ENCODE peak calls at places on chromosome 9, in seven cellular contexts. One of them, this sample, is unnamed.

GRCh38 chr9:99172129-99173091 is 49.3 kb downstream of the ALG2 start:
- ATAC-seq in left cardiac atrium: no peak
- ATAC-seq in activated naive CD4-positive, alpha-beta T cell treated with anti-CD3 and anti-CD28 coated beads, Interleukin-2, amount 50 U/mL, for 72 hours: no peak
- ATAC-seq in activated CD4-positive, alpha-beta T cell treated with anti-CD3 and anti-CD28 coated beads for 36 hours: no peak
- ATAC-seq in PC-3: no peak
- ATAC-seq in Panc1: no peak
- ATAC-seq in activated CD8-positive, alpha-beta T cell treated with anti-CD3 and anti-CD28 coated beads for 36 hours: no peak
- ATAC-seq in this sample: no peak

GRCh38 chr9:109953813-109954489 is 174.0 kb downstream of the PALM2AKAP2 start:
- ATAC-seq in activated CD4-positive, alpha-beta T cell treated with anti-CD3 and anti-CD28 coated beads for 36 hours: no peak
- ATAC-seq in activated naive CD4-positive, alpha-beta T cell treated with anti-CD3 and anti-CD28 coated beads, Interleukin-2, amount 50 U/mL, for 72 hours: no peak
- ATAC-seq in activated CD8-positive, alpha-beta T cell treated with anti-CD3 and anti-CD28 coated beads for 36 hours: no peak
- ATAC-seq in Panc1: no peak
- ATAC-seq in PC-3: no peak
- ATAC-seq in left cardiac atrium: no peak
- ATAC-seq in this sample: no peak

GRCh38 chr9:132994410-132995120 is 16.1 kb downstream of the GFI1B start:
- ATAC-seq in activated CD4-positive, alpha-beta T cell treated with anti-CD3 and anti-CD28 coated beads for 36 hours: no peak
- ATAC-seq in activated naive CD4-positive, alpha-beta T cell treated with anti-CD3 and anti-CD28 coated beads, Interleukin-2, amount 50 U/mL, for 72 hours: peak; percentile 55
- ATAC-seq in PC-3: peak; percentile 95
- ATAC-seq in left cardiac atrium: peak; percentile 21
- ATAC-seq in activated CD8-positive, alpha-beta T cell treated with anti-CD3 and anti-CD28 coated beads for 36 hours: peak; percentile 53
- ATAC-seq in Panc1: no peak
- ATAC-seq in this sample: peak; percentile 89

GRCh38 chr9:19521205-19521604 is 112.4 kb downstream of the ACER2 start:
- ATAC-seq in activated CD4-positive, alpha-beta T cell treated with anti-CD3 and anti-CD28 coated beads for 36 hours: no peak
- ATAC-seq in activated CD8-positive, alpha-beta T cell treated with anti-CD3 and anti-CD28 coated beads for 36 hours: no peak
- ATAC-seq in Panc1: no peak
- ATAC-seq in PC-3: no peak
- ATAC-seq in activated naive CD4-positive, alpha-beta T cell treated with anti-CD3 and anti-CD28 coated beads, Interleukin-2, amount 50 U/mL, for 72 hours: no peak
- ATAC-seq in left cardiac atrium: no peak
- ATAC-seq in this sample: no peak

GRCh38 chr9:32128546-32128945 is 255.9 kb upstream of the ACO1 start:
- ATAC-seq in Panc1: no peak
- ATAC-seq in activated naive CD4-positive, alpha-beta T cell treated with anti-CD3 and anti-CD28 coated beads, Interleukin-2, amount 50 U/mL, for 72 hours: no peak
- ATAC-seq in PC-3: no peak
- ATAC-seq in activated CD4-positive, alpha-beta T cell treated with anti-CD3 and anti-CD28 coated beads for 36 hours: no peak
- ATAC-seq in left cardiac atrium: no peak
- ATAC-seq in activated CD8-positive, alpha-beta T cell treated with anti-CD3 and anti-CD28 coated beads for 36 hours: no peak
- ATAC-seq in this sample: no peak

GRCh38 chr9:89408628-89409101 is 89.2 kb downstream of the SEMA4D start:
- ATAC-seq in activated CD4-positive, alpha-beta T cell treated with anti-CD3 and anti-CD28 coated beads for 36 hours: peak; percentile 40
- ATAC-seq in left cardiac atrium: no peak
- ATAC-seq in activated CD8-positive, alpha-beta T cell treated with anti-CD3 and anti-CD28 coated beads for 36 hours: peak; percentile 57
- ATAC-seq in activated naive CD4-positive, alpha-beta T cell treated with anti-CD3 and anti-CD28 coated beads, Interleukin-2, amount 50 U/mL, for 72 hours: no peak
- ATAC-seq in PC-3: peak; percentile 89
- ATAC-seq in Panc1: no peak
- ATAC-seq in this sample: peak; percentile 55

GRCh38 chr9:136313111-136314055 is 9.5 kb upstream of the CCDC187 start:
- ATAC-seq in activated CD8-positive, alpha-beta T cell treated with anti-CD3 and anti-CD28 coated beads for 36 hours: no peak
- ATAC-seq in PC-3: no peak
- ATAC-seq in activated CD4-positive, alpha-beta T cell treated with anti-CD3 and anti-CD28 coated beads for 36 hours: no peak
- ATAC-seq in left cardiac atrium: no peak
- ATAC-seq in activated naive CD4-positive, alpha-beta T cell treated with anti-CD3 and anti-CD28 coated beads, Interleukin-2, amount 50 U/mL, for 72 hours: no peak
- ATAC-seq in Panc1: peak; percentile 8
- ATAC-seq in this sample: no peak

GRCh38 chr9:112831969-112832368 is 58.7 kb downstream of the SLC46A2 start:
- ATAC-seq in activated CD8-positive, alpha-beta T cell treated with anti-CD3 and anti-CD28 coated beads for 36 hours: no peak
- ATAC-seq in left cardiac atrium: no peak
- ATAC-seq in PC-3: no peak
- ATAC-seq in activated CD4-positive, alpha-beta T cell treated with anti-CD3 and anti-CD28 coated beads for 36 hours: no peak
- ATAC-seq in Panc1: no peak
- ATAC-seq in activated naive CD4-positive, alpha-beta T cell treated with anti-CD3 and anti-CD28 coated beads, Interleukin-2, amount 50 U/mL, for 72 hours: no peak
- ATAC-seq in this sample: no peak

GRCh38 chr9:95174038-95174437 is 143.5 kb downstream of the FANCC start:
- ATAC-seq in activated CD8-positive, alpha-beta T cell treated with anti-CD3 and anti-CD28 coated beads for 36 hours: no peak
- ATAC-seq in activated naive CD4-positive, alpha-beta T cell treated with anti-CD3 and anti-CD28 coated beads, Interleukin-2, amount 50 U/mL, for 72 hours: no peak
- ATAC-seq in PC-3: no peak
- ATAC-seq in left cardiac atrium: no peak
- ATAC-seq in Panc1: no peak
- ATAC-seq in activated CD4-positive, alpha-beta T cell treated with anti-CD3 and anti-CD28 coated beads for 36 hours: no peak
- ATAC-seq in this sample: no peak

GRCh38 chr9:135698767-135699166 is 514 bp downstream of the SOHLH1 start:
- ATAC-seq in activated CD4-positive, alpha-beta T cell treated with anti-CD3 and anti-CD28 coated beads for 36 hours: no peak
- ATAC-seq in Panc1: no peak
- ATAC-seq in left cardiac atrium: no peak
- ATAC-seq in activated naive CD4-positive, alpha-beta T cell treated with anti-CD3 and anti-CD28 coated beads, Interleukin-2, amount 50 U/mL, for 72 hours: no peak
- ATAC-seq in activated CD8-positive, alpha-beta T cell treated with anti-CD3 and anti-CD28 coated beads for 36 hours: no peak
- ATAC-seq in PC-3: no peak
- ATAC-seq in this sample: no peak

GRCh38 chr9:93585259-93585658 is 8.9 kb downstream of the PHF2 start:
- ATAC-seq in activated naive CD4-positive, alpha-beta T cell treated with anti-CD3 and anti-CD28 coated beads, Interleukin-2, amount 50 U/mL, for 72 hours: no peak
- ATAC-seq in Panc1: no peak
- ATAC-seq in PC-3: no peak
- ATAC-seq in left cardiac atrium: no peak
- ATAC-seq in activated CD8-positive, alpha-beta T cell treated with anti-CD3 and anti-CD28 coated beads for 36 hours: no peak
- ATAC-seq in activated CD4-positive, alpha-beta T cell treated with anti-CD3 and anti-CD28 coated beads for 36 hours: no peak
- ATAC-seq in this sample: no peak

GRCh38 chr9:137458194-137459146 is 664 bp downstream of the NSMF start:
- ATAC-seq in left cardiac atrium: no peak
- ATAC-seq in activated CD4-positive, alpha-beta T cell treated with anti-CD3 and anti-CD28 coated beads for 36 hours: peak; percentile 5
- ATAC-seq in Panc1: peak; percentile 43
- ATAC-seq in activated CD8-positive, alpha-beta T cell treated with anti-CD3 and anti-CD28 coated beads for 36 hours: peak; percentile 1
- ATAC-seq in activated naive CD4-positive, alpha-beta T cell treated with anti-CD3 and anti-CD28 coated beads, Interleukin-2, amount 50 U/mL, for 72 hours: peak; percentile 17
- ATAC-seq in PC-3: peak; percentile 39
- ATAC-seq in this sample: no peak

GRCh38 chr9:132008871-132009812 is 70.5 kb downstream of the MED27 start:
- ATAC-seq in activated CD4-positive, alpha-beta T cell treated with anti-CD3 and anti-CD28 coated beads for 36 hours: no peak
- ATAC-seq in activated CD8-positive, alpha-beta T cell treated with anti-CD3 and anti-CD28 coated beads for 36 hours: no peak
- ATAC-seq in PC-3: peak; percentile 83
- ATAC-seq in left cardiac atrium: no peak
- ATAC-seq in Panc1: peak; percentile 73
- ATAC-seq in activated naive CD4-positive, alpha-beta T cell treated with anti-CD3 and anti-CD28 coated beads, Interleukin-2, amount 50 U/mL, for 72 hours: no peak
- ATAC-seq in this sample: peak; percentile 95

GRCh38 chr9:135973276-135974219 is 12.4 kb upstream of the UBAC1 start:
- ATAC-seq in left cardiac atrium: peak; percentile 43
- ATAC-seq in Panc1: no peak
- ATAC-seq in activated CD4-positive, alpha-beta T cell treated with anti-CD3 and anti-CD28 coated beads for 36 hours: no peak
- ATAC-seq in activated naive CD4-positive, alpha-beta T cell treated with anti-CD3 and anti-CD28 coated beads, Interleukin-2, amount 50 U/mL, for 72 hours: no peak
- ATAC-seq in activated CD8-positive, alpha-beta T cell treated with anti-CD3 and anti-CD28 coated beads for 36 hours: peak; percentile 31
- ATAC-seq in PC-3: no peak
- ATAC-seq in this sample: no peak

GRCh38 chr9:18237776-18238175 is 236.2 kb upstream of the ADAMTSL1 start:
- ATAC-seq in PC-3: no peak
- ATAC-seq in activated CD4-positive, alpha-beta T cell treated with anti-CD3 and anti-CD28 coated beads for 36 hours: no peak
- ATAC-seq in activated CD8-positive, alpha-beta T cell treated with anti-CD3 and anti-CD28 coated beads for 36 hours: no peak
- ATAC-seq in Panc1: no peak
- ATAC-seq in left cardiac atrium: no peak
- ATAC-seq in activated naive CD4-positive, alpha-beta T cell treated with anti-CD3 and anti-CD28 coated beads, Interleukin-2, amount 50 U/mL, for 72 hours: no peak
- ATAC-seq in this sample: no peak

GRCh38 chr9:72353455-72354116 is 11.4 kb downstream of the ZFAND5 start:
- ATAC-seq in Panc1: no peak
- ATAC-seq in activated CD8-positive, alpha-beta T cell treated with anti-CD3 and anti-CD28 coated beads for 36 hours: no peak
- ATAC-seq in PC-3: no peak
- ATAC-seq in activated naive CD4-positive, alpha-beta T cell treated with anti-CD3 and anti-CD28 coated beads, Interleukin-2, amount 50 U/mL, for 72 hours: no peak
- ATAC-seq in activated CD4-positive, alpha-beta T cell treated with anti-CD3 and anti-CD28 coated beads for 36 hours: no peak
- ATAC-seq in left cardiac atrium: no peak
- ATAC-seq in this sample: peak; percentile 3

GRCh38 chr9:19193029-19193324 is 37.5 kb upstream of the DENND4C start:
- ATAC-seq in activated CD8-positive, alpha-beta T cell treated with anti-CD3 and anti-CD28 coated beads for 36 hours: no peak
- ATAC-seq in left cardiac atrium: no peak
- ATAC-seq in PC-3: no peak
- ATAC-seq in Panc1: no peak
- ATAC-seq in activated CD4-positive, alpha-beta T cell treated with anti-CD3 and anti-CD28 coated beads for 36 hours: no peak
- ATAC-seq in activated naive CD4-positive, alpha-beta T cell treated with anti-CD3 and anti-CD28 coated beads, Interleukin-2, amount 50 U/mL, for 72 hours: no peak
- ATAC-seq in this sample: no peak

GRCh38 chr9:122001491-122002201 is 91.5 kb downstream of the TTLL11 start:
- ATAC-seq in activated CD8-positive, alpha-beta T cell treated with anti-CD3 and anti-CD28 coated beads for 36 hours: no peak
- ATAC-seq in left cardiac atrium: peak; percentile 84
- ATAC-seq in activated naive CD4-positive, alpha-beta T cell treated with anti-CD3 and anti-CD28 coated beads, Interleukin-2, amount 50 U/mL, for 72 hours: no peak
- ATAC-seq in PC-3: no peak
- ATAC-seq in Panc1: peak; percentile 31
- ATAC-seq in activated CD4-positive, alpha-beta T cell treated with anti-CD3 and anti-CD28 coated beads for 36 hours: no peak
- ATAC-seq in this sample: peak; percentile 53

GRCh38 chr9:127316586-127317383 is 52.2 kb downstream of the GARNL3 start:
- ATAC-seq in Panc1: no peak
- ATAC-seq in activated CD4-positive, alpha-beta T cell treated with anti-CD3 and anti-CD28 coated beads for 36 hours: peak; percentile 90
- ATAC-seq in PC-3: peak; percentile 81
- ATAC-seq in left cardiac atrium: no peak
- ATAC-seq in activated CD8-positive, alpha-beta T cell treated with anti-CD3 and anti-CD28 coated beads for 36 hours: no peak
- ATAC-seq in activated naive CD4-positive, alpha-beta T cell treated with anti-CD3 and anti-CD28 coated beads, Interleukin-2, amount 50 U/mL, for 72 hours: peak; percentile 95
- ATAC-seq in this sample: no peak

GRCh38 chr9:37466037-37466709 is 923 bp upstream of the ZBTB5 start:
- ATAC-seq in left cardiac atrium: peak; percentile 20
- ATAC-seq in activated CD4-positive, alpha-beta T cell treated with anti-CD3 and anti-CD28 coated beads for 36 hours: peak; percentile 3
- ATAC-seq in Panc1: peak; percentile 52
- ATAC-seq in activated naive CD4-positive, alpha-beta T cell treated with anti-CD3 and anti-CD28 coated beads, Interleukin-2, amount 50 U/mL, for 72 hours: peak; percentile 5
- ATAC-seq in activated CD8-positive, alpha-beta T cell treated with anti-CD3 and anti-CD28 coated beads for 36 hours: peak; percentile 3
- ATAC-seq in PC-3: peak; percentile 22
- ATAC-seq in this sample: peak; percentile 10

GRCh38 chr9:38112010-38112409 is 43.0 kb upstream of the SHB start:
- ATAC-seq in Panc1: no peak
- ATAC-seq in left cardiac atrium: no peak
- ATAC-seq in activated naive CD4-positive, alpha-beta T cell treated with anti-CD3 and anti-CD28 coated beads, Interleukin-2, amount 50 U/mL, for 72 hours: no peak
- ATAC-seq in activated CD4-positive, alpha-beta T cell treated with anti-CD3 and anti-CD28 coated beads for 36 hours: no peak
- ATAC-seq in PC-3: no peak
- ATAC-seq in activated CD8-positive, alpha-beta T cell treated with anti-CD3 and anti-CD28 coated beads for 36 hours: no peak
- ATAC-seq in this sample: peak; percentile 95

GRCh38 chr9:20770947-20771346 is 86.9 kb downstream of the FOCAD start:
- ATAC-seq in activated naive CD4-positive, alpha-beta T cell treated with anti-CD3 and anti-CD28 coated beads, Interleukin-2, amount 50 U/mL, for 72 hours: no peak
- ATAC-seq in left cardiac atrium: no peak
- ATAC-seq in activated CD4-positive, alpha-beta T cell treated with anti-CD3 and anti-CD28 coated beads for 36 hours: no peak
- ATAC-seq in Panc1: no peak
- ATAC-seq in PC-3: no peak
- ATAC-seq in activated CD8-positive, alpha-beta T cell treated with anti-CD3 and anti-CD28 coated beads for 36 hours: no peak
- ATAC-seq in this sample: no peak

GRCh38 chr9:127809562-127810377 is 7.1 kb downstream of the FPGS start:
- ATAC-seq in Panc1: peak; percentile 68
- ATAC-seq in activated CD8-positive, alpha-beta T cell treated with anti-CD3 and anti-CD28 coated beads for 36 hours: no peak
- ATAC-seq in activated naive CD4-positive, alpha-beta T cell treated with anti-CD3 and anti-CD28 coated beads, Interleukin-2, amount 50 U/mL, for 72 hours: no peak
- ATAC-seq in left cardiac atrium: peak; percentile 53
- ATAC-seq in PC-3: no peak
- ATAC-seq in activated CD4-positive, alpha-beta T cell treated with anti-CD3 and anti-CD28 coated beads for 36 hours: peak; percentile 37
- ATAC-seq in this sample: peak; percentile 63

GRCh38 chr9:126915281-126915816 is 767 bp downstream of the RALGPS1 start:
- ATAC-seq in left cardiac atrium: no peak
- ATAC-seq in activated CD8-positive, alpha-beta T cell treated with anti-CD3 and anti-CD28 coated beads for 36 hours: peak; percentile 2
- ATAC-seq in Panc1: peak; percentile 19
- ATAC-seq in activated naive CD4-positive, alpha-beta T cell treated with anti-CD3 and anti-CD28 coated beads, Interleukin-2, amount 50 U/mL, for 72 hours: peak; percentile 27
- ATAC-seq in activated CD4-positive, alpha-beta T cell treated with anti-CD3 and anti-CD28 coated beads for 36 hours: no peak
- ATAC-seq in PC-3: peak; percentile 21
- ATAC-seq in this sample: peak; percentile 70

GRCh38 chr9:4510546-4511322 is 20.5 kb downstream of the SLC1A1 start:
- ATAC-seq in activated CD8-positive, alpha-beta T cell treated with anti-CD3 and anti-CD28 coated beads for 36 hours: no peak
- ATAC-seq in activated naive CD4-positive, alpha-beta T cell treated with anti-CD3 and anti-CD28 coated beads, Interleukin-2, amount 50 U/mL, for 72 hours: no peak
- ATAC-seq in left cardiac atrium: no peak
- ATAC-seq in PC-3: no peak
- ATAC-seq in activated CD4-positive, alpha-beta T cell treated with anti-CD3 and anti-CD28 coated beads for 36 hours: no peak
- ATAC-seq in Panc1: no peak
- ATAC-seq in this sample: no peak

This sample was measured in esophagus mucosa.